ENCODE peak calls at places on chromosomes 11 and 22, in seven cellular contexts. M is foreskin fibroblast, G is lung, V is mammary epithelial cell, B is neuronal stem cell, C is brain microvascular endothelial cell, T is AG04450. N is an unnamed sample.

GRCh38 chr22:42644422-42645340 is 4.3 kb upstream of the ATP5MGL start:
- DNase-seq in M (peak), G (peak), V (no peak), B (no peak), C (no peak), T (no peak), N (peak)

GRCh38 chr11:108895579-108896480 is 231.0 kb downstream of the DDX10 start:
- DNase-seq in M (peak), G (no peak), V (peak), B (no peak), C (no peak), T (no peak), N (peak)

GRCh38 chr11:47269002-47269828 is 718 bp upstream of the MADD start:
- DNase-seq in M (peak), G (peak), V (peak), B (peak), C (peak), T (peak), N (peak)

GRCh38 chr11:117996058-117996457 is 9.9 kb downstream of the IL10RA start:
- DNase-seq in M (no peak), G (no peak), V (no peak), B (no peak), C (no peak), T (no peak), N (no peak)

GRCh38 chr11:110777765-110778164 is 65.5 kb upstream of the ARHGAP20 start:
- DNase-seq in M (peak), G (no peak), V (peak), B (no peak), C (peak), T (no peak), N (peak)

GRCh38 chr22:24977370-24978230 is 25.1 kb downstream of the KIAA1671 start:
- DNase-seq in M (no peak), G (no peak), V (no peak), B (no peak), C (no peak), T (no peak), N (peak)

GRCh38 chr11:39990413-39990812 is 1469.0 kb downstream of the LRRC4C start:
- DNase-seq in M (no peak), G (no peak), V (no peak), B (no peak), C (no peak), T (no peak), N (no peak)

GRCh38 chr11:107991868-107992414 is 16.8 kb upstream of the CUL5 start:
- DNase-seq in M (no peak), G (no peak), V (no peak), B (no peak), C (no peak), T (no peak), N (no peak)

GRCh38 chr11:113345978-113346377 is 31.6 kb downstream of the TTC12 start:
- DNase-seq in M (no peak), G (no peak), V (peak), B (no peak), C (no peak), T (peak), N (no peak)

GRCh38 chr11:94909371-94909820 is 64.0 kb downstream of the CWC15 start:
- DNase-seq in M (peak), G (no peak), V (no peak), B (no peak), C (peak), T (no peak), N (peak)

GRCh38 chr11:57787920-57788716 is 26.5 kb downstream of the CTNND1 start:
- DNase-seq in M (no peak), G (no peak), V (peak), B (no peak), C (no peak), T (no peak), N (no peak)

GRCh38 chr11:126318642-126319373 is 14.9 kb downstream of the DCPS start:
- DNase-seq in M (peak), G (peak), V (peak), B (no peak), C (peak), T (peak), N (peak)

GRCh38 chr22:47627561-47628253 is 865.3 kb downstream of the TBC1D22A start:
- DNase-seq in M (no peak), G (peak), V (no peak), B (no peak), C (no peak), T (no peak), N (no peak)

GRCh38 chr11:34349882-34350281 is 7.9 kb downstream of the ABTB2 start:
- DNase-seq in M (no peak), G (no peak), V (no peak), B (no peak), C (peak), T (no peak), N (no peak)

GRCh38 chr11:36278531-36279245 is 10.5 kb downstream of the COMMD9 start:
- DNase-seq in M (no peak), G (no peak), V (no peak), B (no peak), C (peak), T (no peak), N (no peak)

GRCh38 chr11:59186130-59186594 is 14.2 kb downstream of the DTX4 start:
- DNase-seq in M (no peak), G (peak), V (peak), B (no peak), C (no peak), T (no peak), N (peak)

GRCh38 chr22:23403720-23404688 is 176.1 kb downstream of the IGLL1 start:
- DNase-seq in M (no peak), G (no peak), V (no peak), B (no peak), C (no peak), T (no peak), N (no peak)

GRCh38 chr11:33234397-33235168 is 22.6 kb upstream of the HIPK3 start:
- DNase-seq in M (no peak), G (no peak), V (no peak), B (no peak), C (no peak), T (no peak), N (peak)

GRCh38 chr11:2534957-2535672 is 90.3 kb downstream of the KCNQ1 start:
- DNase-seq in M (no peak), G (no peak), V (no peak), B (no peak), C (no peak), T (no peak), N (no peak)

GRCh38 chr11:108561535-108561991 is 32.0 kb downstream of the EXPH5 start:
- DNase-seq in M (peak), G (no peak), V (no peak), B (no peak), C (peak), T (no peak), N (peak)

GRCh38 chr11:103923473-103923931 is 112.9 kb upstream of the DDI1 start:
- DNase-seq in M (no peak), G (no peak), V (peak), B (no peak), C (no peak), T (no peak), N (no peak)

GRCh38 chr11:6855971-6856542 is 6.8 kb upstream of the OR10A2 start:
- DNase-seq in M (peak), G (no peak), V (peak), B (peak), C (peak), T (no peak), N (peak)

GRCh38 chr11:90168571-90168970 is 34.1 kb downstream of the NAALAD2 start:
- DNase-seq in M (no peak), G (no peak), V (no peak), B (no peak), C (no peak), T (no peak), N (no peak)

GRCh38 chr11:100340416-100341323 is 346.4 kb upstream of the ARHGAP42 start:
- DNase-seq in M (no peak), G (no peak), V (peak), B (no peak), C (no peak), T (no peak), N (no peak)

GRCh38 chr11:46222485-46223251 is 54.8 kb upstream of the CREB3L1 start:
- DNase-seq in M (no peak), G (no peak), V (no peak), B (no peak), C (no peak), T (no peak), N (no peak)

GRCh38 chr11:110000045-110000502 is 93.1 kb upstream of the ZC3H12C start:
- DNase-seq in M (peak), G (no peak), V (peak), B (no peak), C (peak), T (peak), N (peak)

GRCh38 chr11:46127150-46127638 is 5.9 kb upstream of the PHF21A start:
- DNase-seq in M (peak), G (peak), V (peak), B (no peak), C (peak), T (no peak), N (peak)

GRCh38 chr11:129828301-129828836 is 12.7 kb downstream of the TMEM45B start:
- DNase-seq in M (no peak), G (peak), V (peak), B (no peak), C (no peak), T (no peak), N (peak)

GRCh38 chr11:120229451-120230424 is 10.2 kb upstream of the POU2F3 start:
- DNase-seq in M (no peak), G (no peak), V (no peak), B (no peak), C (no peak), T (no peak), N (peak)

GRCh38 chr22:28714043-28714442 is 27.6 kb downstream of the CHEK2 start:
- DNase-seq in M (no peak), G (no peak), V (no peak), B (no peak), C (no peak), T (no peak), N (no peak)

GRCh38 chr22:43289551-43289963 is 53.6 kb downstream of the SCUBE1 start:
- DNase-seq in M (no peak), G (no peak), V (no peak), B (no peak), C (no peak), T (no peak), N (no peak)

GRCh38 chr11:73999581-74000306 is 9.1 kb downstream of the UCP3 start:
- DNase-seq in M (no peak), G (no peak), V (no peak), B (no peak), C (no peak), T (no peak), N (no peak)

GRCh38 chr11:79018371-79018849 is 422.4 kb downstream of the TENM4 start:
- DNase-seq in M (peak), G (no peak), V (no peak), B (no peak), C (peak), T (peak), N (peak)

DNA sequence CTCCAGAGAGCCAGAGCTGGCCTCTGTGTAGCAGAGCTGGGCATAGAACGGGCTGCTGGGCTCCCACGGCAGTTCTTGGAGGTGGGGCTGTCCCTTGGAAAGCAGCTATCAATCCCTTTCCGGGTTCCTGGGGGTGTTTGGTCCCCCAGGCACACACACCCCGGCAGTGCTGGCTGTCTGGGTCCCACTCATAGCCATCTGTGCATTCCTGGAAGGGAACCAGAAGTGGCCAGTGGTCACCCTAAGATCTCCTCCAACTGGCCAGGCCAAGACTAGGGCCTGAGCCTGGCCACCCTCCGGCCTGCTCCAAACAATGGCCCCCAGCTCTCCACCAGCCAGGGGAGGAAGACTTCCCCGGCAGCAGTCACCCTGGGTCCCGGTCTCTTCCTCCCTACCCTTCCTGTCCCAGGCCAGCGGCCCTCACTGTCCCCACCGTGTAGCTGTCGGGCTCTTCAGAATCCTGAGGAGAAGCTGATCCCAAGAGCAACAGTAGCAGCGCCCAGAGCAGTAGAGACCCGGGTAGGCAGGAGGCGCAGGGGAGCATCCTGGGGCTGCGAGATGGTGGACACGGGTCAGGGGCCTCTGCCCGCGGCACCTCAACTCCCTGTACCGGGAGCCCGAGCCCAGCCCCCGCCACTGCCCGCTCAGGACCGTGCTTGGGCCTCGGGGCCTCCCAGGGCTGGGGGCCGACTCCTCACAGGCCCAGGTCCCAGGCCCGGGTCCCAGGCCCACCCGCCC is 620 bp downstream of the EFEMP2 start:
- DNase-seq in M (no peak), G (no peak), V (no peak), B (peak), C (peak), T (no peak), N (peak)
- H3K4me3 ChIP-seq in M (peak), G (peak), V (no peak), B (peak), C (peak), T (peak), N (peak)

DNA sequence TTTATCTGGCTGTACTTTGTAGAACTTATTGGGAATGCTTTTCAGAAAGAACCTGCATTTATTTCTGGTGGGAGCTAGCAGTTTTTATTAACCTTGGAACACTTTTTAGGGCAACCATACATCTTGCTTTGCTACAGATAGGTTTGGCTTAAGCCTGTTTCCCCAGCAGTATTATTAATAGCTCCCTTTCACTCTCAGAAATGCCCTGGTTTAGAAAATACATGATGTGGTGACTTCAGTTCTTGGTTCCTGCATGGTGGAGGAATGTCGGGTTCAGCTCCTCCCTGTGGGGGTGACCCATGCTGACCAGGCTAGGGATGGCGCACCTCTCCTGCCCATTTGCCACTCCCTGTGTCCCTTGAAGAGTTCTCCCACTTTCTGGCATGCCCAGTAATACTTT is 28.2 kb downstream of the ZBED4 start:
- DNase-seq in M (no peak), G (no peak), V (no peak), B (no peak), C (no peak), T (no peak), N (no peak)
- H3K4me3 ChIP-seq in M (no peak), G (no peak), V (no peak), B (no peak), C (no peak), T (no peak), N (no peak)

DNA sequence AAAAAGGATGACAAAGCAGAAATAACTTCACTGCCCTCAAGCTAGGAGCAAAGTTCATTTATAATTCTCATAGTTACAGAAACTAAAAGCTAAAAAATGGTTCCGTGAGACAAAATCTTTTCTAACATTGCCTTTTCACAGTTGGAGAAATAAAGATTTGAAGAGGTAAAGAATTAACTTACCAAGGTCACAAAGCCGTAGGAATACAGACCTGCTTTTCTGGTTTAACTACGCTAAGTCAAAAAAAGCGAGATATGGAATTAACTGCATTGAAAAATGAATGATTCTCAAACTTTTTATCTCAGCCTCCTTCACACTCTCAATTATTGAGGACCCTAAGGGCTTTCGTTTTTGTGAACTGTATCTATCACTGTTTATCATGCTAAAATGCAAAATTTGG is 95.3 kb downstream of the SLC17A6 start:
- DNase-seq in M (no peak), G (no peak), V (no peak), B (no peak), C (no peak), T (no peak), N (no peak)
- H3K4me3 ChIP-seq in M (no peak), G (no peak), V (no peak), B (no peak), C (no peak), T (no peak), N (no peak)

DNA sequence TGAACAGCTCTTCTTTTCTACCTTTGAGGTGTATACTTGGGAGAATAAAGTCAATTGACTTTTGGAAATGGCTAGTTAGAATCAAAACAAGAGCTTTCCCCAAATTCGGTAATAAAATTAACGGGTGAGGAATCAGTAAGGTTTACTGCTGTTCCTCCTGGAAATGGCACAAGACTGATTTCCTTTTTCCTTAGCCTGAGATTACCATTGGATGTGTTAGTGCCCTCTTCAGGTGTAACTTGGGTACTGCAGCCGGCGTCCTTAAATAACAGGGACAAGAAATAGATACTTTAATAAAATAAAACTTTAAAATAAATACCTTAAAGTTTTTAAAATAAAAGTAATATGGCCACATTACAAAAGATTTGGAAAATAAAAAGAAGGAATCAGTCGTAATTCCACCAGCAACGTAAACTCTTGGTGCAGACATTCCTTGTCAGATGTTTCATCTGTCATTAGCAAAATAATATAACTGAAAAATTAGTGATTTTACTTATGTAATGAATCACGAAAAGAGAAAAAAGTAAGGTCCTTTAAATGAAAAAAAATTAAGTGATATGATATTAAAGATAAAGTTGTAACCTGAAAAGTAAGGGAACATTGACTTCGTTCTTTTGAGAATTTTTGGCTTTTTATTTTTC is 29.7 kb downstream of the ZFTA start:
- DNase-seq in M (peak), G (peak), V (peak), B (peak), C (peak), T (peak), N (peak)
- H3K4me3 ChIP-seq in M (no peak), G (no peak), V (no peak), B (no peak), C (no peak), T (no peak), N (no peak)

N was measured in cardiac fibroblast.